ENCODE peak calls at places on chromosomes 4 and X, in six cellular contexts. E, P, B, Z, W and F are unnamed samples. For H3K9me3, the result is how much of the 10 kb centered on the place peaks cover.

GRCh38 chrX:129823115-129823514 is 20.6 kb downstream of the ZDHHC9 start:
- DNase-seq in E (peak), B (peak), Z (peak), W (no peak), P (no peak), F (no peak)

GRCh38 chr4:2399216-2399615 is 19.2 kb downstream of the ZFYVE28 start:
- DNase-seq in B (no peak), W (no peak), Z (no peak), P (no peak), E (no peak), F (no peak)

GRCh38 chr4:157045507-157046127 is 30.3 kb upstream of the GLRB start:
- DNase-seq in Z (peak), P (no peak), W (peak), B (peak), E (peak), F (peak)

GRCh38 chr4:165383757-165384156 is 4.9 kb downstream of the CPE start:
- DNase-seq in W (no peak), B (no peak), E (no peak), P (no peak), Z (peak), F (no peak)

GRCh38 chr4:13527983-13528822 is 16.1 kb downstream of the NKX3-2 start:
- DNase-seq in P (peak), B (no peak), W (no peak), E (no peak), Z (peak), F (no peak)

GRCh38 chrX:154596290-154596929 is 11.5 kb downstream of the CTAG1A start:
- DNase-seq in Z (peak), P (peak), W (peak), B (peak), E (peak), F (peak)

GRCh38 chr4:77043507-77044131 is 32.2 kb downstream of the CCNI start:
- DNase-seq in W (no peak), P (no peak), B (peak), Z (peak), E (peak), F (no peak)

GRCh38 chrX:30887721-30888120 is 1.3 kb downstream of the TAB3 start:
- DNase-seq in W (no peak), B (no peak), P (no peak), E (no peak), Z (no peak), F (no peak)

GRCh38 chr4:13891544-13891939 is 264.0 kb upstream of the BOD1L1 start:
- DNase-seq in B (no peak), P (no peak), W (no peak), Z (no peak), E (peak), F (no peak)

GRCh38 chr4:108702960-108703359 is 52.6 kb downstream of the OSTC start:
- DNase-seq in P (no peak), Z (peak), E (no peak), W (no peak), B (no peak), F (no peak)

GRCh38 chr4:83231620-83232056 is 53.0 kb downstream of the COQ2 start:
- DNase-seq in P (no peak), Z (peak), E (no peak), B (peak), W (no peak), F (no peak)

GRCh38 chrX:362937-363620 is 23.6 kb downstream of the PPP2R3B start:
- DNase-seq in P (no peak), E (no peak), Z (no peak), B (no peak), W (no peak), F (no peak)

GRCh38 chr4:6594826-6595355 is 19.9 kb downstream of the MAN2B2 start:
- DNase-seq in B (no peak), Z (no peak), W (no peak), E (peak), P (no peak), F (no peak)

GRCh38 chr4:98516042-98516440 is 142.4 kb downstream of the TSPAN5 start:
- DNase-seq in Z (peak), E (peak), B (peak), W (no peak), P (no peak), F (no peak)

GRCh38 chr4:36303430-36304137 is 22.2 kb downstream of the DTHD1 start:
- DNase-seq in P (no peak), Z (no peak), E (no peak), W (no peak), B (no peak), F (no peak)

GRCh38 chrX:40244980-40245379 is 147.2 kb upstream of the BCOR start:
- DNase-seq in E (peak), P (no peak), Z (peak), W (no peak), B (no peak), F (no peak)

GRCh38 chrX:129731228-129731627 is 7.6 kb upstream of the XPNPEP2 start:
- DNase-seq in Z (no peak), W (no peak), P (no peak), B (no peak), E (no peak), F (no peak)

GRCh38 chr4:35760706-35761278 is 483.5 kb downstream of the ARAP2 start:
- DNase-seq in B (no peak), W (no peak), P (no peak), E (no peak), Z (no peak), F (no peak)

GRCh38 chr4:113683143-113683542 is 78.4 kb downstream of the CAMK2D start:
- DNase-seq in W (no peak), B (no peak), Z (no peak), P (no peak), E (no peak), F (no peak)

GRCh38 chr4:113826431-113826830 is 64.9 kb upstream of the CAMK2D start:
- DNase-seq in P (no peak), W (no peak), B (no peak), E (no peak), Z (no peak), F (no peak)

GRCh38 chr4:187840814-187841213 is 154.8 kb upstream of the ZFP42 start:
- DNase-seq in P (no peak), B (no peak), E (peak), Z (peak), W (no peak), F (no peak)

GRCh38 chrX:120453985-120454384 is 15.1 kb downstream of the LAMP2 start:
- DNase-seq in E (no peak), P (no peak), B (peak), W (no peak), Z (peak), F (no peak)

GRCh38 chr4:181863846-181864245 is 379.4 kb upstream of the TENM3 start:
- DNase-seq in Z (no peak), W (no peak), P (no peak), B (no peak), E (no peak), F (no peak)

GRCh38 chr4:113499696-113500095 is 261.8 kb downstream of the CAMK2D start:
- DNase-seq in P (no peak), W (no peak), E (peak), B (no peak), Z (peak), F (no peak)

GRCh38 chr4:85790582-85790981 is 315.6 kb downstream of the ARHGAP24 start:
- DNase-seq in B (no peak), Z (peak), P (no peak), W (no peak), E (peak), F (no peak)

GRCh38 chrX:142804085-142804484 is 221.6 kb upstream of the SPANXN4 start:
- DNase-seq in W (peak), P (peak), B (peak), E (no peak), Z (no peak), F (peak)

GRCh38 chr4:5918331-5919030 is 25.6 kb upstream of the CRMP1 start:
- DNase-seq in E (no peak), P (no peak), Z (no peak), W (no peak), B (no peak), F (no peak)

GRCh38 chrX:13669246-13669689 is 16.3 kb downstream of the TCEANC start:
- DNase-seq in Z (peak), E (peak), P (no peak), W (no peak), B (peak), F (no peak)

GRCh38 chrX:103831342-103831802 is 685 bp downstream of the RAB9B start:
- DNase-seq in Z (no peak), W (no peak), E (no peak), B (peak), P (no peak), F (no peak)

GRCh38 chrX:19280636-19281035 is 63.1 kb upstream of the PDHA1 start:
- DNase-seq in B (no peak), Z (no peak), E (no peak), P (no peak), W (no peak), F (no peak)

GRCh38 chr4:175891863-175892262 is 79.8 kb upstream of the GPM6A start:
- DNase-seq in E (peak), Z (peak), B (peak), W (no peak), P (no peak), F (peak)

GRCh38 chrX:65034292-65034640 is 58.0 kb upstream of the ZC4H2 start:
- DNase-seq in Z (no peak), W (no peak), P (no peak), B (peak), E (no peak), F (no peak)

GRCh38 chr4:152680988-152681731 is 1.4 kb upstream of the TMEM154 start:
- DNase-seq in E (peak), W (no peak), B (no peak), Z (peak), P (no peak), F (no peak)
- H3K4ac ChIP-seq in E (no peak), W (no peak), B (no peak), Z (no peak), P (no peak), F (no peak)

GRCh38 chr4:20124317-20125026 is 127.2 kb upstream of the SLIT2 start:
- DNase-seq in E (no peak), B (no peak), Z (no peak), W (no peak), P (no peak), F (no peak)
- H3K9me3 ChIP-seq in E (under half), B (under half), Z (under half), W (under half), P (under half), F (under half)

GRCh38 chr4:18128241-18128640 is 106.7 kb upstream of the LCORL start:
- DNase-seq in Z (no peak), E (no peak), B (no peak), P (no peak), W (no peak), F (no peak)

GRCh38 chr4:18127030-18127429 is 105.5 kb upstream of the LCORL start:
- DNase-seq in E (no peak), Z (no peak), B (no peak), P (no peak), W (no peak), F (no peak)
- H4K8ac ChIP-seq in E (no peak), Z (no peak), B (no peak), P (no peak), W (no peak), F (no peak)

GRCh38 chrX:7109838-7110793 is 37.4 kb upstream of the STS start:
- DNase-seq in B (no peak), W (no peak), Z (no peak), P (no peak), E (no peak), F (no peak)
- H3K4ac ChIP-seq in B (no peak), W (no peak), Z (peak), P (no peak), E (no peak), F (no peak)